ENCODE peak calls at places on chromosomes 16 and 17, in five cellular contexts. J, F, H, G and R are unnamed samples. For H3K36me3 and H3K9me3, the result is how much of the 10 kb centered on the place peaks cover.

GRCh38 chr16:19718624-19718965 is 524 bp downstream of the IQCK start:
- DNase-seq in G (no peak), F (no peak), H (no peak), J (no peak), R (peak)

GRCh38 chr17:13346996-13347762 is 254.6 kb downstream of the HS3ST3A1 start:
- DNase-seq in J (no peak), F (peak), H (peak), G (no peak), R (peak)

GRCh38 chr16:72905581-72905980 is 142.3 kb downstream of the ZFHX3 start:
- DNase-seq in J (no peak), F (peak), H (no peak), G (no peak), R (no peak)

GRCh38 chr16:84535851-84536250 is 31.4 kb upstream of the MEAK7 start:
- DNase-seq in H (no peak), G (no peak), F (no peak), J (no peak), R (no peak)

GRCh38 chr17:81337449-81337848 is 42.3 kb upstream of the SLC38A10 start:
- DNase-seq in G (no peak), H (peak), J (peak), F (no peak), R (no peak)

GRCh38 chr16:69839240-69839688 is 77.1 kb downstream of the WWP2 start:
- DNase-seq in H (no peak), G (no peak), F (no peak), J (no peak), R (no peak)

GRCh38 chr16:72551649-72552048 is 379.7 kb upstream of the PMFBP1 start:
- DNase-seq in F (no peak), H (no peak), J (no peak), G (no peak), R (no peak)

GRCh38 chr16:69293401-69293800 is 17.7 kb upstream of the VPS4A start:
- DNase-seq in J (no peak), F (no peak), G (no peak), H (no peak), R (no peak)

GRCh38 chr16:16150117-16150877 is 73.0 kb downstream of the ABCC6 start:
- DNase-seq in H (peak), F (no peak), G (peak), J (peak), R (peak)

GRCh38 chr16:75372236-75372856 is 61.0 kb downstream of the CFDP1 start:
- DNase-seq in F (no peak), J (no peak), H (no peak), G (no peak), R (peak)

GRCh38 chr17:41538565-41538991 is 10.5 kb upstream of the KRT19 start:
- DNase-seq in J (no peak), F (peak), G (no peak), H (no peak), R (peak)

GRCh38 chr16:22317625-22318024 is 20.4 kb downstream of the POLR3E start:
- DNase-seq in H (no peak), F (no peak), J (no peak), G (no peak), R (no peak)

GRCh38 chr16:1762196-1762878 is 9.0 kb downstream of the NME3 start:
- DNase-seq in G (no peak), J (no peak), F (no peak), H (no peak), R (no peak)

GRCh38 chr17:46771601-46772012 is 46.9 kb downstream of the WNT3 start:
- DNase-seq in G (no peak), H (no peak), F (peak), J (no peak), R (peak)

GRCh38 chr16:52090080-52090479 is 456.9 kb downstream of the TOX3 start:
- DNase-seq in F (no peak), H (no peak), G (no peak), J (no peak), R (peak)

GRCh38 chr17:692116-692515 is 22.5 kb downstream of the VPS53 start:
- DNase-seq in H (no peak), J (no peak), G (no peak), F (peak), R (peak)

GRCh38 chr16:74052006-74052405 is 244.6 kb upstream of the PSMD7 start:
- DNase-seq in G (no peak), H (no peak), J (no peak), F (no peak), R (no peak)

GRCh38 chr17:37305406-37305905 is 70.3 kb upstream of the C17orf78 start:
- DNase-seq in G (no peak), H (no peak), F (no peak), J (no peak), R (no peak)

GRCh38 chr17:76405607-76405966 is 21.2 kb downstream of the SPHK1 start:
- DNase-seq in H (no peak), G (no peak), J (no peak), F (no peak), R (no peak)

GRCh38 chr17:13792314-13792713 is 190.6 kb upstream of the HS3ST3A1 start:
- DNase-seq in J (no peak), F (no peak), G (no peak), H (no peak), R (no peak)

GRCh38 chr17:3566551-3566950 is 8.9 kb upstream of the TRPV3 start:
- DNase-seq in H (no peak), F (no peak), G (no peak), J (no peak), R (no peak)

GRCh38 chr17:70905796-70906195 is 736.5 kb downstream of the KCNJ2 start:
- DNase-seq in F (peak), G (no peak), J (no peak), H (peak), R (peak)

GRCh38 chr17:77834170-77835115 is 124.1 kb upstream of the TNRC6C start:
- DNase-seq in J (peak), H (peak), G (peak), F (peak), R (peak)

GRCh38 chr17:935485-935884 is 44.1 kb downstream of the NXN start:
- DNase-seq in H (no peak), J (no peak), G (no peak), F (peak), R (no peak)

GRCh38 chr17:71970312-71970711 is 150.5 kb upstream of the SOX9 start:
- DNase-seq in G (no peak), J (no peak), F (peak), H (no peak), R (no peak)

GRCh38 chr16:48165961-48166578 is 10.3 kb upstream of the ABCC12 start:
- DNase-seq in H (no peak), J (no peak), G (no peak), F (peak), R (no peak)

GRCh38 chr16:88727871-88728270 is 21.6 kb downstream of the CTU2 start:
- DNase-seq in F (no peak), G (no peak), H (no peak), J (no peak), R (no peak)

GRCh38 chr17:8002646-8003593 is 505 bp downstream of the GUCY2D start:
- DNase-seq in F (no peak), J (no peak), H (no peak), G (no peak), R (no peak)
- H3K4me3 ChIP-seq in F (no peak), J (no peak), H (no peak), G (peak), R (no peak)

DNA sequence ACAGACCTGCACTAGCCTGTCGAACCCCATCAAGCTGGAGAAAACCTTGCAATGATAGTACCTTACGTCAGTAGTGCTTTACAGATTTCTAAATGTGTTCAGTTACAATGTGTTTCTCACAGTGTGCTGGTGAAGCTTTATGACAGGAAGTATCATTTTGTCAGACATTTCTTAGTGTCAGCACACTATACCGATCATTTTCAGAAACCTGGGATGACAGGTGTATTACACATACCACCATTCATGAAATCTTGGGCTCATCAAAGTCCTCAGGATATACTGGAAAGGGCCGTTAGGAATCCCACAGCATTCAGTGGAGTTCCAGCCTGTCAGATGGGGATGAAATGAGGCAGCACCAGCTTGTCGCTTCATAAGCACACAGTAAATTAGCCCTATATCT is 27.3 kb downstream of the TTC19 start:
- DNase-seq in F (peak), H (no peak), J (no peak), G (no peak), R (no peak)
- H3K36me3 ChIP-seq in F (half or more), H (half or more), J (under half), G (half or more), R (half or more)

GRCh38 chr17:74429604-74430384 is 2.1 kb upstream of the GPRC5C start:
- DNase-seq in F (peak), H (no peak), G (no peak), J (peak), R (no peak)
- H3K9me3 ChIP-seq in F (under half), H (under half), G (under half), J (under half), R (under half)

GRCh38 chr16:56356276-56357241 is 68.8 kb downstream of the AMFR start:
- DNase-seq in F (peak), J (peak), G (peak), H (peak), R (peak)
- H3K4me3 ChIP-seq in F (peak), J (peak), G (peak), H (peak), R (peak)

GRCh38 chr16:11353158-11353557 is 7.9 kb downstream of the RMI2 start:
- DNase-seq in H (no peak), G (no peak), J (no peak), F (no peak), R (no peak)
- H3K36me3 ChIP-seq in H (under half), G (under half), J (under half), F (under half), R (under half)

GRCh38 chr17:82440991-82441627 is 9.4 kb downstream of the CYBC1 start:
- DNase-seq in H (no peak), G (peak), F (no peak), J (no peak), R (no peak)

GRCh38 chr17:82439194-82439828 is 11.2 kb downstream of the CYBC1 start:
- DNase-seq in H (no peak), J (no peak), G (no peak), F (no peak), R (no peak)

GRCh38 chr17:82441686-82442487 is 8.7 kb downstream of the CYBC1 start:
- DNase-seq in F (no peak), G (no peak), H (no peak), J (no peak), R (no peak)

GRCh38 chr17:82439829-82440365 is 10.7 kb downstream of the CYBC1 start:
- DNase-seq in H (no peak), F (no peak), J (no peak), G (no peak), R (no peak)

GRCh38 chr17:82440377-82440981 is 10.1 kb downstream of the CYBC1 start:
- DNase-seq in J (no peak), H (no peak), G (no peak), F (no peak), R (no peak)
- H3K9me3 ChIP-seq in J (under half), H (under half), G (under half), F (under half), R (under half)

GRCh38 chr16:54938351-54939346 is 8.0 kb downstream of the IRX5 start:
- DNase-seq in G (no peak), H (no peak), J (no peak), F (no peak), R (no peak)

GRCh38 chr16:54936086-54936978 is 5.7 kb downstream of the IRX5 start:
- DNase-seq in G (no peak), J (no peak), F (peak), H (no peak), R (peak)

GRCh38 chr16:54936979-54937672 is 6.5 kb downstream of the IRX5 start:
- DNase-seq in H (no peak), J (no peak), G (no peak), F (no peak), R (no peak)

GRCh38 chr16:54939537-54940278 is 9.0 kb downstream of the IRX5 start:
- DNase-seq in G (no peak), F (no peak), J (no peak), H (no peak), R (no peak)

DNA sequence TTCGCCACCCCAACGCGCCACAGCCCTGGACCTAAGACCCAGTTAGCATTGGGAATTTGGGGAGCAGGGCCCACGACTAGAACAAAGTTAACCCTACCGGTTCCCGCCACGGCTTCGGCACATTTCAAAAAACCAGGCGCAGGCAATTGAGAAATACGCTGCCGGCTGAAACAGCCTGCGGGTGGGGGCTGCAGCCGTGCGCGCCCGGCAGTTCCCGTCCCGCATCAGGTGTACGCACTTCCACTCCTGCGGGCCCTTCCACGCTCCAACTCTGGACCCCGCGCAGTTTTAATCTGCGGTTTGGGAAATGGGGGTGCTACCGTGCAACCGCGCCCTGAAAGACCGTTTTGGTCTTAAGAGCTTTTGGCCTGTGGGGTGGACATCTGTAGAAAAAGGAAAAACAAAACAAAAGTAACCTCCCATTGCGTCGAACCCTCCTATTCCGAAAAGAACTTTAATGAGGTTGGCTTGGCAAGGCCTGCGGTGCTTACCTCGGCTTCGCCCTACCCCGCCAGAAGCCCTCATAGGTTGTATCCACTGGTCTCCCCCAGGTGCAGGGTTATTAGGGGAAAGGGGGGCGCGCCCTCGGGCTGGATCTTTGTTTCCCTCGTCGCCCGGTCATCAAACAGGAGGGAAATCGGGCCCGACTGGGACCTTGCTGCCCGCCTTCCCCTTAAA is 7.1 kb downstream of the IRX5 start:
- DNase-seq in G (no peak), F (no peak), H (no peak), J (no peak), R (no peak)
- H3K4me3 ChIP-seq in G (peak), F (no peak), H (no peak), J (no peak), R (no peak)

DNA sequence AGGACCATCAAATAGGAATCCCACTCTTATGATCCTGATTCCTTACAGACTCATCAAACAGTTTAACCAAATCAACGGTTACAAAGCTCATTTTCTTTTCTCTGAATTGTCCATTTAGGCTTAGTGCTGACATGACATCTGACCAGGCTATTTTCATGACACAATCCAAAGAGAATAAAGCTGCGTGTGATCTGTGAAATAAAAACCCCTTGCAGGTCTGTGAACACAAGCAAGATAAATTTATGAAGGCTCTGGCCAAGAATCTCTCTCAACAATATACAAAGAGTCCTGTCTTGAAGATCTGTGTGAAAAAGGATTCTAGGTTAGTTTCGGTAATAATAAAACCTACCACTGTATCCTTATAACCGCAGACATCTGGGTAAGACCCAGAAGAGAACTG is 22.0 kb downstream of the COG1 start:
- DNase-seq in H (no peak), F (no peak), J (no peak), G (no peak), R (no peak)
- H3K36me3 ChIP-seq in H (under half), F (under half), J (under half), G (half or more), R (under half)